ENCODE peak calls at places on chromosomes 11 and 22, in five cellular contexts. K is AG10803, Z is cardiac fibroblast, X is cardiac muscle cell, F is endothelial cell. Y is an unnamed sample.

GRCh38 chr11:63710476-63711217 is 29.3 kb downstream of the RTN3 start:
- DNase-seq in Z (peak), X (peak), K (peak), F (no peak), Y (peak)

GRCh38 chr11:95398437-95399112 is 167.6 kb upstream of the SESN3 start:
- DNase-seq in Z (peak), K (no peak), F (no peak), X (peak), Y (no peak)

GRCh38 chr11:96607890-96608558 is 218.2 kb downstream of the JRKL start:
- DNase-seq in X (peak), K (no peak), Z (peak), F (no peak), Y (peak)

GRCh38 chr22:28375761-28376534 is 303.7 kb downstream of the TTC28 start:
- DNase-seq in X (peak), Z (peak), K (peak), F (no peak), Y (peak)

GRCh38 chr11:121754603-121755002 is 301.8 kb upstream of the SORL1-AS1 start:
- DNase-seq in X (peak), F (no peak), K (peak), Z (no peak), Y (no peak)

GRCh38 chr11:396511-396947 is 2.5 kb downstream of the PKP3 start:
- DNase-seq in X (peak), F (no peak), Z (no peak), K (peak), Y (no peak)

GRCh38 chr11:112241486-112241885 is 15.3 kb downstream of the PTS start:
- DNase-seq in X (peak), K (peak), Z (peak), F (no peak), Y (no peak)

GRCh38 chr11:5234390-5234834 is at the start of gene HBD:
- DNase-seq in X (peak), Z (peak), F (no peak), K (peak), Y (no peak)

GRCh38 chr22:42931421-42932196 is 74.5 kb upstream of the ARFGAP3 start:
- DNase-seq in F (no peak), X (peak), K (peak), Z (peak), Y (no peak)

GRCh38 chr11:2461253-2462091 is 16.7 kb downstream of the KCNQ1 start:
- DNase-seq in K (no peak), Z (no peak), F (no peak), X (no peak), Y (no peak)

GRCh38 chr11:46369458-46370152 is 11.9 kb upstream of the MDK start:
- DNase-seq in X (peak), Z (peak), F (peak), K (peak), Y (peak)

GRCh38 chr11:11349870-11350325 is 3.2 kb downstream of the CSNK2A3 start:
- DNase-seq in X (peak), Z (no peak), K (peak), F (no peak), Y (no peak)

GRCh38 chr11:1289211-1289935 is 20.1 kb downstream of the TOLLIP start:
- DNase-seq in X (no peak), K (no peak), Z (no peak), F (no peak), Y (no peak)

GRCh38 chr22:20625270-20625669 is 117.9 kb downstream of the MED15 start:
- DNase-seq in K (no peak), F (no peak), X (no peak), Z (no peak), Y (no peak)

GRCh38 chr11:47243454-47243853 is 5.2 kb downstream of the ACP2 start:
- DNase-seq in K (no peak), Z (no peak), X (no peak), F (no peak), Y (no peak)

GRCh38 chr11:125890447-125891100 is 3.1 kb downstream of the HYLS1 start:
- DNase-seq in F (no peak), Z (no peak), K (no peak), X (no peak), Y (no peak)

GRCh38 chr11:66280428-66280827 is 2.5 kb downstream of the CNIH2 start:
- DNase-seq in K (no peak), F (no peak), Z (no peak), X (no peak), Y (peak)

GRCh38 chr11:47905358-47906059 is 57.4 kb upstream of the NUP160 start:
- DNase-seq in Z (peak), F (no peak), X (peak), K (no peak), Y (no peak)

GRCh38 chr11:63804259-63804658 is 9.0 kb upstream of the SPINDOC start:
- DNase-seq in K (no peak), X (no peak), F (no peak), Z (no peak), Y (no peak)

GRCh38 chr11:73230276-73230875 is 12.3 kb downstream of the P2RY2 start:
- DNase-seq in Z (no peak), K (no peak), X (no peak), F (no peak), Y (no peak)

GRCh38 chr22:19357270-19358105 is 66.0 kb upstream of the CLTCL1 start:
- DNase-seq in X (no peak), Z (no peak), F (no peak), K (peak), Y (no peak)

GRCh38 chr11:133904818-133905515 is 51.8 kb downstream of the IGSF9B start:
- DNase-seq in X (no peak), F (no peak), Z (no peak), K (no peak), Y (no peak)

GRCh38 chr11:11849127-11849746 is 7.5 kb downstream of the USP47 start:
- DNase-seq in X (peak), Z (peak), K (peak), F (peak), Y (peak)

GRCh38 chr11:125402436-125402835 is 93.6 kb downstream of the FEZ1 start:
- DNase-seq in F (no peak), X (peak), K (peak), Z (peak), Y (no peak)

GRCh38 chr11:10881892-10882291 is 24.0 kb upstream of the ZBED5 start:
- DNase-seq in F (no peak), K (no peak), X (no peak), Z (no peak), Y (no peak)

GRCh38 chr22:47407626-47408025 is 645.2 kb downstream of the TBC1D22A start:
- DNase-seq in K (no peak), F (no peak), X (no peak), Z (no peak), Y (no peak)

GRCh38 chr11:65026810-65027209 is 429 bp upstream of the SNX15 start:
- DNase-seq in Z (no peak), F (no peak), X (no peak), K (no peak), Y (no peak)

GRCh38 chr11:134071306-134071705 is 2.4 kb downstream of the JAM3 start:
- DNase-seq in X (no peak), F (no peak), Z (no peak), K (no peak), Y (no peak)

GRCh38 chr11:31500560-31500959 is 8.9 kb downstream of the IMMP1L start:
- DNase-seq in K (no peak), Z (peak), X (peak), F (no peak), Y (peak)

GRCh38 chr11:105856954-105857353 is 165.1 kb downstream of the MSANTD4 start:
- DNase-seq in X (no peak), K (no peak), Z (no peak), F (no peak), Y (no peak)

GRCh38 chr11:17014774-17015638 is 792 bp upstream of the PLEKHA7 start:
- DNase-seq in K (no peak), X (peak), Z (peak), F (peak), Y (peak)

GRCh38 chr22:40472036-40472435 is 101.6 kb downstream of the SGSM3 start:
- DNase-seq in X (no peak), Z (no peak), K (no peak), F (no peak), Y (no peak)

GRCh38 chr22:28444659-28445058 is 235.0 kb downstream of the TTC28 start:
- DNase-seq in F (no peak), K (peak), X (no peak), Z (peak), Y (no peak)

GRCh38 chr11:117750916-117751773 is 45.9 kb downstream of the DSCAML1 start:
- DNase-seq in K (no peak), F (no peak), Z (no peak), X (no peak), Y (no peak)

GRCh38 chr22:25895678-25896077 is 153.7 kb downstream of the MYO18B start:
- DNase-seq in Z (no peak), F (no peak), K (no peak), X (no peak), Y (no peak)

GRCh38 chr11:44315947-44316387 is 6.0 kb upstream of the ALX4 start:
- DNase-seq in Z (peak), F (no peak), K (peak), X (peak), Y (peak)

GRCh38 chr11:16846305-16846704 is 107.9 kb downstream of the C11orf58 start:
- DNase-seq in F (no peak), X (peak), K (no peak), Z (peak), Y (no peak)

GRCh38 chr22:44818727-44819126 is 66.4 kb downstream of the ARHGAP8 start:
- DNase-seq in X (no peak), F (no peak), K (no peak), Z (no peak), Y (no peak)

GRCh38 chr11:77761481-77761880 is 59.0 kb downstream of the RSF1 start:
- DNase-seq in F (no peak), K (no peak), X (no peak), Z (no peak), Y (no peak)

GRCh38 chr22:23984430-23984829 is 4.5 kb downstream of the GSTT2 start:
- DNase-seq in X (peak), Z (no peak), F (no peak), K (no peak), Y (no peak)

GRCh38 chr11:102614485-102614884 is 10.6 kb downstream of the MMP20 start:
- DNase-seq in F (no peak), X (no peak), K (no peak), Z (no peak), Y (peak)
- TF ChIP-seq CTCF in F (no peak), X (no peak), K (no peak), Z (no peak), Y (peak)

DNA sequence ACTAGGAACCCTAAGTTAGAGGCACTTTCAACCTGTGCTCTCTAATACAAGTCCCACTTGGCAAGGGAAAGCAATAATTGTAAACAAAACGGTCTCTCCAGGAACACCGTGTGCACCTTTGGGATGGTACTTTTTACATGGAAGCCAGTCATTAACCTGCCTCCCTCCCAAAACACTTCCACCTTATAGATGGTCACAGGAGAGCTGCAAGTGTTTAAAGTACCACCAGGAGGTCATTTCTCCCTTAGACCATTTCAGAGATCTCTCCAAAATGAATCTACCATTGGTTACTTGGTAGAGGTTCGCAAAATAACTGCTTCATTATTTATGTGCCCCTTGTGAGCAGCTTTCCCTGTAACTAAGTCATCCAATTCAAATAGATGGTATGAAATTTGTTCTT is 375.3 kb downstream of the DYNC2H1 start:
- DNase-seq in K (no peak), X (no peak), Z (peak), F (no peak), Y (no peak)
- TF ChIP-seq CTCF in K (no peak), X (no peak), Z (peak), F (no peak), Y (no peak)

GRCh38 chr11:129722529-129722928 is 93.1 kb upstream of the TMEM45B start:
- DNase-seq in Z (no peak), F (no peak), K (no peak), X (no peak), Y (no peak)

GRCh38 chr11:129723964-129724291 is 91.7 kb upstream of the TMEM45B start:
- DNase-seq in K (no peak), X (no peak), F (no peak), Z (no peak), Y (no peak)

GRCh38 chr11:129724866-129725265 is 90.8 kb upstream of the TMEM45B start:
- DNase-seq in X (no peak), Z (peak), K (no peak), F (no peak), Y (no peak)

GRCh38 chr11:129721685-129722084 is 94.0 kb upstream of the TMEM45B start:
- DNase-seq in X (no peak), K (no peak), F (no peak), Z (no peak), Y (no peak)

GRCh38 chr11:129723146-129723963 is 92.3 kb upstream of the TMEM45B start:
- DNase-seq in Z (no peak), F (no peak), K (no peak), X (no peak), Y (no peak)
- TF ChIP-seq CTCF in Z (no peak), F (no peak), K (no peak), X (no peak), Y (no peak)

GRCh38 chr11:28107726-28108618 is at the start of the genes KIF18A and METTL15:
- DNase-seq in Z (peak), K (peak), F (peak), X (peak), Y (peak)

GRCh38 chr11:28110839-28111235 is 2.6 kb downstream of the METTL15 start:
- DNase-seq in Z (peak), F (no peak), X (peak), K (peak), Y (peak)

GRCh38 chr11:28107331-28107725 is 628 bp downstream of the KIF18A start:
- DNase-seq in X (peak), K (peak), Z (peak), F (peak), Y (no peak)

GRCh38 chr11:28108909-28109308 is 721 bp downstream of the METTL15 start:
- DNase-seq in F (no peak), Z (no peak), X (no peak), K (no peak), Y (peak)

GRCh38 chr11:28110108-28110838 is 2.1 kb downstream of the METTL15 start:
- DNase-seq in X (peak), K (peak), F (peak), Z (peak), Y (peak)
- TF ChIP-seq CTCF in X (no peak), K (no peak), F (no peak), Z (no peak), Y (no peak)

GRCh38 chr11:104332110-104332509 is 168.2 kb upstream of the PDGFD start:
- DNase-seq in Z (no peak), K (no peak), F (peak), X (no peak), Y (peak)
- TF ChIP-seq CTCF in Z (peak), K (peak), F (peak), X (peak), Y (peak)

GRCh38 chr22:21726650-21727049 is 8.9 kb downstream of the YPEL1 start:
- DNase-seq in F (peak), Z (no peak), K (no peak), X (no peak), Y (peak)
- TF ChIP-seq CTCF in F (peak), Z (peak), K (peak), X (no peak), Y (peak)

Y was measured in A673.